ENCODE peak calls at places on chromosomes 4 and X, in six cellular contexts. One of them, this sample, is unnamed.
A peak's percentile ranks its signal among the peaks of the same experiment; 100 is the strongest.

GRCh38 chr4:10279261-10279660 is 162.7 kb upstream of the WDR1 start:
- DNase-seq in A673: no peak
- DNase-seq in epithelial cell of esophagus: no peak
- DNase-seq in fibroblast of lung: no peak
- DNase-seq in fibroblast of pulmonary artery: no peak
- DNase-seq in lung: no peak
- DNase-seq in this sample: no peak

GRCh38 chrX:24682739-24683432 is 10.8 kb upstream of the POLA1 start:
- DNase-seq in A673: no peak
- DNase-seq in epithelial cell of esophagus: no peak
- DNase-seq in fibroblast of lung: no peak
- DNase-seq in fibroblast of pulmonary artery: no peak
- DNase-seq in lung: no peak
- DNase-seq in this sample: no peak

GRCh38 chr4:37588150-37588549 is 98.0 kb downstream of the RELL1 start:
- DNase-seq in A673: no peak
- DNase-seq in epithelial cell of esophagus: no peak
- DNase-seq in fibroblast of lung: no peak
- DNase-seq in fibroblast of pulmonary artery: no peak
- DNase-seq in lung: no peak
- DNase-seq in this sample: no peak

GRCh38 chr4:6309755-6310154 is 40.1 kb downstream of the WFS1 start:
- DNase-seq in A673: no peak
- DNase-seq in epithelial cell of esophagus: no peak
- DNase-seq in fibroblast of lung: no peak
- DNase-seq in fibroblast of pulmonary artery: no peak
- DNase-seq in lung: no peak
- DNase-seq in this sample: no peak

GRCh38 chrX:109374276-109374960 is 107.5 kb downstream of the GUCY2F start:
- DNase-seq in A673: no peak
- DNase-seq in epithelial cell of esophagus: peak; percentile 87
- DNase-seq in fibroblast of lung: peak; percentile 27
- DNase-seq in fibroblast of pulmonary artery: peak; percentile 4
- DNase-seq in lung: no peak
- DNase-seq in this sample: no peak

GRCh38 chr4:24753519-24753918 is 41.9 kb upstream of the SOD3 start:
- DNase-seq in A673: no peak
- DNase-seq in epithelial cell of esophagus: peak; percentile 100
- DNase-seq in fibroblast of lung: peak; percentile 14
- DNase-seq in fibroblast of pulmonary artery: no peak
- DNase-seq in lung: no peak
- DNase-seq in this sample: no peak

GRCh38 chrX:13008851-13009250 is 33.9 kb downstream of the TMSB4X start:
- DNase-seq in A673: no peak
- DNase-seq in epithelial cell of esophagus: peak; percentile 32
- DNase-seq in fibroblast of lung: no peak
- DNase-seq in fibroblast of pulmonary artery: no peak
- DNase-seq in lung: no peak
- DNase-seq in this sample: no peak

GRCh38 chr4:100189820-100190642 is at the start of gene DDIT4L:
- DNase-seq in A673: peak; percentile 48
- DNase-seq in epithelial cell of esophagus: peak; percentile 30
- DNase-seq in fibroblast of lung: peak; percentile 35
- DNase-seq in fibroblast of pulmonary artery: peak; percentile 46
- DNase-seq in lung: peak; percentile 46
- DNase-seq in this sample: peak; percentile 35

GRCh38 chr4:51825341-51825740 is 17.6 kb upstream of the DCUN1D4 start:
- DNase-seq in A673: no peak
- DNase-seq in epithelial cell of esophagus: no peak
- DNase-seq in fibroblast of lung: peak; percentile 15
- DNase-seq in fibroblast of pulmonary artery: no peak
- DNase-seq in lung: no peak
- DNase-seq in this sample: no peak

GRCh38 chr4:177100307-177100706 is 209.4 kb upstream of the NEIL3 start:
- DNase-seq in A673: no peak
- DNase-seq in epithelial cell of esophagus: no peak
- DNase-seq in fibroblast of lung: no peak
- DNase-seq in fibroblast of pulmonary artery: no peak
- DNase-seq in lung: no peak
- DNase-seq in this sample: no peak

GRCh38 chr4:153922148-153922547 is 133.3 kb upstream of the SFRP2 start:
- DNase-seq in A673: no peak
- DNase-seq in epithelial cell of esophagus: no peak
- DNase-seq in fibroblast of lung: no peak
- DNase-seq in fibroblast of pulmonary artery: no peak
- DNase-seq in lung: no peak
- DNase-seq in this sample: no peak
- H3K4me3 ChIP-seq in A673: no peak overlapping the region
- H3K4me3 ChIP-seq in epithelial cell of esophagus: no peak overlapping the region
- H3K4me3 ChIP-seq in fibroblast of lung: no peak overlapping the region
- H3K4me3 ChIP-seq in fibroblast of pulmonary artery: no peak overlapping the region
- H3K4me3 ChIP-seq in lung: no peak overlapping the region
- H3K4me3 ChIP-seq in this sample: no peak overlapping the region

DNA sequence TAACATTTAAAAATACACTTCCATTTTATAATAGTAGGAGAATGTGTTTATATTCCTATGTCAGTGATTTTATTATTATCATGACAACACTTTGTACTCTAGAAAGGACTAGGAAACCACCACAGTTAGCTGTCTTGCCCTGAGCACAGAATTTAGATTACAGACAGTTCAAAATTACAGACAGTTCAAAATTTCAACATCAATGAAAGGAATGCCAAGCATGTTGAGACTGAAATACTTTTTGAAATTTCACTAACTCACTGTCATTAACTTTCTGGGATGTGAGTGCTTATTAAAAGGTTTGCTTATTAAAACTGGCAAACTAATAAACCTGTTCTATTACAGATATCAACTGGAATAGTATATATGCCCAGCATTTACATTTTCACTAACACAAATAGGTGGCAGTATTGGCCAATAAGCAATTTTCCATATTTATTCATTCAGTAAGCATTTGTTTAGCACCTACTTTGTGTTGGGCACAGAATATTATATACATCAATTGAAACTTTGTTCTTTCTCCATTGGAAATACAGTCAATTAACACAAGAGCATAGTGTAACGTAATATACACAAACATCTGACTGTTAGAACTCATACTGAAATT is 179.4 kb downstream of the FBXW7 start:
- DNase-seq in A673: no peak
- DNase-seq in epithelial cell of esophagus: peak; percentile 35
- DNase-seq in fibroblast of lung: peak; percentile 43
- DNase-seq in fibroblast of pulmonary artery: peak; percentile 64
- DNase-seq in lung: no peak
- DNase-seq in this sample: peak; percentile 38
- TF ChIP-seq CTCF in A673: peak; percentile 37
- TF ChIP-seq CTCF in epithelial cell of esophagus: no peak
- TF ChIP-seq CTCF in fibroblast of lung: no peak
- TF ChIP-seq CTCF in fibroblast of pulmonary artery: peak; percentile 10
- TF ChIP-seq CTCF in lung: no peak
- TF ChIP-seq CTCF in this sample: no peak

DNA sequence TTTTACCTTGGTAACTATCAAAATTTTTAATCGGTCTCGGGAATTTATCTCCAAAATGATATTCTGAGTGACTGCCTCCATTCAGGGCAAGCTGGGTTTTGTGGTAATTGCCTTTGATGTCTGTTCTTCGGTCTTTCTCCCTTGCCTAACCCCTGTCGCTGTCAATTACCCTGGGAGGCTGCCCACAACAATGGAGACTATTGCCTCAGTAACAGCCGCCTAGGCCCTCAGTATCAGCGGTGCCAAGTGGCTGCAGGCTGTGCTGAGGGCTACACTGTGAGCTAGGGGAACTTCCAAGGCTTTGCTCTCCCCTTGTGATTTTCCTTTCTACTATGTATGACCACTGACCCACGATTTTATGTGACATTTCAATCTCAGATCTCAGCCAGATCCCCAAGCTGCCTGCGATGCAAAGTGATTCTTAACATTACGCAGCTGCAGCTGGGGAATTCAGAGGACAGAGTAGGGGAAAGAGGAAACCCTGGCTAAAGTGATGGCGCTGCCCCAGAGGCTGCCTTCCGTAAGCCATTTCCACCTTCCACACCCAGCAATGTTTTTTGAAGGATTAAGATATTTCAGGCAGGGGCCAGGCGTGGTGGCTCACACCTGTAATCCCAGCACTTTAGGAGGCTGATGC is 36.2 kb upstream of the REST start:
- DNase-seq in A673: no peak
- DNase-seq in epithelial cell of esophagus: no peak
- DNase-seq in fibroblast of lung: peak; percentile 5
- DNase-seq in fibroblast of pulmonary artery: peak; percentile 12
- DNase-seq in lung: no peak
- DNase-seq in this sample: peak; percentile 44
- H3K4me3 ChIP-seq in A673: no peak overlapping the region
- H3K4me3 ChIP-seq in epithelial cell of esophagus: no peak overlapping the region
- H3K4me3 ChIP-seq in fibroblast of lung: no peak overlapping the region
- H3K4me3 ChIP-seq in fibroblast of pulmonary artery: no peak overlapping the region
- H3K4me3 ChIP-seq in lung: no peak overlapping the region
- H3K4me3 ChIP-seq in this sample: peak overlapping the region; percentile 42

DNA sequence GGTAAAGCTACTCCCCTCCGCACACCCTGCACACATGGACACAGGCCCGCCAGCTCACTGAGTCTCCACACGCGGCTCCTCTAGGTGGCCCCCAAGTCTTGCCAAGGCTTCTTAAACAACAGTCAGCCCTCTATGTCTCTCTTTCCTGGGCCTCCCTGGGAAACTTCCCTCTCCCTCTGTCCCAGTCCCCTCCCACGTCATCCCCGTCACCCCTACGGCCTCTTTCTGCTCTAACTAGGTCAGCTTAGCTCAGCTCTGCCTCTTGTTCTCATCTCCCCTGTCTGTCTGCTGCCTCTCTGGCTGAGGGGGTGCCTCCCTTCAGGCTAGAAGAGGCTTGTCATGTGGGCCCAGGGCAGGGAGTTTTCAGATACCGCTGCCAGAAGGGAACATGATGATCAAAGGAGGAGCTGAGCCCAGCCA is 38.8 kb downstream of the SEPTIN6 start:
- DNase-seq in A673: peak; percentile 7
- DNase-seq in epithelial cell of esophagus: peak; percentile 10
- DNase-seq in fibroblast of lung: peak; percentile 50
- DNase-seq in fibroblast of pulmonary artery: peak; percentile 92
- DNase-seq in lung: no peak
- DNase-seq in this sample: peak; percentile 69
- TF ChIP-seq CTCF in A673: no peak
- TF ChIP-seq CTCF in epithelial cell of esophagus: no peak
- TF ChIP-seq CTCF in fibroblast of lung: no peak
- TF ChIP-seq CTCF in fibroblast of pulmonary artery: peak; percentile 40
- TF ChIP-seq CTCF in lung: no peak
- TF ChIP-seq CTCF in this sample: peak; percentile 11

GRCh38 chrX:129783176-129783776 is 3.5 kb downstream of the SASH3 start:
- DNase-seq in A673: no peak
- DNase-seq in epithelial cell of esophagus: no peak
- DNase-seq in fibroblast of lung: no peak
- DNase-seq in fibroblast of pulmonary artery: no peak
- DNase-seq in lung: no peak
- DNase-seq in this sample: no peak

GRCh38 chrX:129780441-129781105 is 824 bp downstream of the SASH3 start:
- DNase-seq in A673: no peak
- DNase-seq in epithelial cell of esophagus: no peak
- DNase-seq in fibroblast of lung: no peak
- DNase-seq in fibroblast of pulmonary artery: no peak
- DNase-seq in lung: no peak
- DNase-seq in this sample: no peak

GRCh38 chrX:129781134-129782014 is 1.6 kb downstream of the SASH3 start:
- DNase-seq in A673: no peak
- DNase-seq in epithelial cell of esophagus: no peak
- DNase-seq in fibroblast of lung: no peak
- DNase-seq in fibroblast of pulmonary artery: no peak
- DNase-seq in lung: peak; percentile 46
- DNase-seq in this sample: no peak

GRCh38 chrX:129782706-129783105 is 3.0 kb downstream of the SASH3 start:
- DNase-seq in A673: no peak
- DNase-seq in epithelial cell of esophagus: no peak
- DNase-seq in fibroblast of lung: no peak
- DNase-seq in fibroblast of pulmonary artery: no peak
- DNase-seq in lung: no peak
- DNase-seq in this sample: no peak

DNA sequence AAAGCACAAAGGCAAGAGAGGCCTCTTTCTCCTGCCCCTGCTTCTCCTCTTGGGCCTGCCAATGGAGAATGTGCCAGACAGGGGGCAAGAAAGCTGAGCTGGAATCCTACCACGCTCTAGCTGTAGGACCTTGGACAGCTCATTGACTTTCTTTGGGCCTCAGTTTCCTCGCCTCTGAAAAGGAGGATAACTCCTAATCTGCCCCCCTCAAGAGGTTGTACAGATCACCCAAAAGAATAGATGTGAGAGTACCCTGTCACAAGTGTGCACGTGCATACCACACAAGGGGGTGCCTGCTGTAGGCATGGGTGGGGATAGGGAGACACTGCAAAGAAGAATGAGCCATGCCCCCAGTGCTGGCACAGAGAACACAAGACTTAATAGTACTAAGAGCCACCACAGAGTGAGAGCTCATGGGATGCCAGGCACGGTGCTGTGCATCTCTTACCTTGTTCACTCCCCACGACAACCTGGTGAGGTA is 2.3 kb downstream of the SASH3 start:
- DNase-seq in A673: no peak
- DNase-seq in epithelial cell of esophagus: no peak
- DNase-seq in fibroblast of lung: no peak
- DNase-seq in fibroblast of pulmonary artery: no peak
- DNase-seq in lung: no peak
- DNase-seq in this sample: no peak
- H3K4me3 ChIP-seq in A673: no peak overlapping the region
- H3K4me3 ChIP-seq in epithelial cell of esophagus: no peak overlapping the region
- H3K4me3 ChIP-seq in fibroblast of lung: no peak overlapping the region
- H3K4me3 ChIP-seq in fibroblast of pulmonary artery: no peak overlapping the region
- H3K4me3 ChIP-seq in lung: no peak overlapping the region
- H3K4me3 ChIP-seq in this sample: no peak overlapping the region

GRCh38 chr4:63556332-63556731 is 852.9 kb downstream of the TECRL start:
- DNase-seq in A673: no peak
- DNase-seq in epithelial cell of esophagus: no peak
- DNase-seq in fibroblast of lung: no peak
- DNase-seq in fibroblast of pulmonary artery: no peak
- DNase-seq in lung: no peak
- DNase-seq in this sample: no peak
- TF ChIP-seq CTCF in A673: no peak
- TF ChIP-seq CTCF in epithelial cell of esophagus: no peak
- TF ChIP-seq CTCF in fibroblast of lung: no peak
- TF ChIP-seq CTCF in fibroblast of pulmonary artery: no peak
- TF ChIP-seq CTCF in lung: no peak
- TF ChIP-seq CTCF in this sample: no peak

GRCh38 chr4:4642201-4643025 is 100.6 kb upstream of the STX18 start:
- DNase-seq in A673: no peak
- DNase-seq in epithelial cell of esophagus: no peak
- DNase-seq in fibroblast of lung: no peak
- DNase-seq in fibroblast of pulmonary artery: no peak
- DNase-seq in lung: no peak
- DNase-seq in this sample: no peak
- H3K4me3 ChIP-seq in A673: no peak overlapping the region
- H3K4me3 ChIP-seq in epithelial cell of esophagus: no peak overlapping the region
- H3K4me3 ChIP-seq in fibroblast of lung: no peak overlapping the region
- H3K4me3 ChIP-seq in fibroblast of pulmonary artery: no peak overlapping the region
- H3K4me3 ChIP-seq in lung: no peak overlapping the region
- H3K4me3 ChIP-seq in this sample: no peak overlapping the region

GRCh38 chr4:48767055-48767454 is 13.0 kb downstream of the FRYL start:
- DNase-seq in A673: no peak
- DNase-seq in epithelial cell of esophagus: no peak
- DNase-seq in fibroblast of lung: no peak
- DNase-seq in fibroblast of pulmonary artery: no peak
- DNase-seq in lung: no peak
- DNase-seq in this sample: no peak
- TF ChIP-seq CTCF in A673: no peak
- TF ChIP-seq CTCF in epithelial cell of esophagus: peak; percentile 23
- TF ChIP-seq CTCF in fibroblast of lung: no peak
- TF ChIP-seq CTCF in fibroblast of pulmonary artery: peak; percentile 5
- TF ChIP-seq CTCF in lung: no peak
- TF ChIP-seq CTCF in this sample: no peak